ENCODE peak calls at places on chromosomes 6 and 20, in four cellular contexts. R, M, L and Y are unnamed samples.

GRCh38 chr6:156474507-156475120 is 302.6 kb upstream of the ARID1B start:
- DNase-seq in L (no peak), M (no peak), R (no peak), Y (no peak)

GRCh38 chr6:125913864-125914351 is 42.7 kb upstream of the HINT3 start:
- DNase-seq in L (no peak), R (no peak), M (no peak), Y (no peak)

GRCh38 chr6:36265744-36266143 is 4.1 kb upstream of the PNPLA1 start:
- DNase-seq in M (no peak), R (no peak), L (no peak), Y (no peak)

GRCh38 chr6:133945158-133945557 is 7.9 kb upstream of the TBPL1 start:
- DNase-seq in M (no peak), R (no peak), L (peak; percentile 47), Y (no peak)

GRCh38 chr6:145735356-145736165 is at the start of gene EPM2A:
- DNase-seq in R (peak; percentile 88), L (peak; percentile 81), M (peak; percentile 95), Y (no peak)

GRCh38 chr20:38321959-38322598 is 18.1 kb downstream of the BPI start:
- DNase-seq in L (peak; percentile 51), R (no peak), M (no peak), Y (no peak)

GRCh38 chr20:13426870-13427269 is 205.8 kb downstream of the ISM1 start:
- DNase-seq in M (no peak), R (no peak), L (no peak), Y (no peak)

GRCh38 chr20:23156170-23156841 is 70.2 kb upstream of the CD93 start:
- DNase-seq in L (peak; percentile 27), M (peak; percentile 92), R (no peak), Y (peak; percentile 96)

GRCh38 chr6:31031095-31031494 is 20.8 kb downstream of the MUC22 start:
- DNase-seq in R (no peak), M (no peak), L (no peak), Y (no peak)

GRCh38 chr20:59027746-59028320 is 4.3 kb downstream of the ATP5F1E start:
- DNase-seq in R (no peak), M (no peak), L (no peak), Y (no peak)

GRCh38 chr6:135012764-135013163 is 41.9 kb downstream of the HBS1L start:
- DNase-seq in R (no peak), L (no peak), M (no peak), Y (no peak)

GRCh38 chr20:48047453-48047852 is 262.2 kb upstream of the SULF2 start:
- DNase-seq in L (no peak), R (no peak), M (no peak), Y (no peak)

GRCh38 chr6:42889815-42890214 is 10.4 kb downstream of the RPL7L1 start:
- DNase-seq in M (no peak), R (no peak), L (no peak), Y (no peak)

GRCh38 chr6:32216998-32217397 is 6.9 kb downstream of the NOTCH4 start:
- DNase-seq in L (no peak), M (no peak), R (no peak), Y (no peak)

GRCh38 chr6:28906674-28907073 is 17.1 kb downstream of the TRIM27 start:
- DNase-seq in M (no peak), L (no peak), R (no peak), Y (no peak)

GRCh38 chr6:35027807-35028206 is 113.3 kb downstream of the TCP11 start:
- DNase-seq in R (no peak), L (no peak), M (no peak), Y (no peak)

GRCh38 chr20:19990911-19991707 is 26.1 kb upstream of the NAA20 start:
- DNase-seq in R (no peak), M (no peak), L (no peak), Y (no peak)
- H3K4me1 ChIP-seq in R (peaks cover 100% of the 10 kb centered on the region), M (peaks cover 75% of the 10 kb centered on the region), L (peaks cover 4% of the 10 kb centered on the region), Y (peaks cover 59% of the 10 kb centered on the region)

DNA sequence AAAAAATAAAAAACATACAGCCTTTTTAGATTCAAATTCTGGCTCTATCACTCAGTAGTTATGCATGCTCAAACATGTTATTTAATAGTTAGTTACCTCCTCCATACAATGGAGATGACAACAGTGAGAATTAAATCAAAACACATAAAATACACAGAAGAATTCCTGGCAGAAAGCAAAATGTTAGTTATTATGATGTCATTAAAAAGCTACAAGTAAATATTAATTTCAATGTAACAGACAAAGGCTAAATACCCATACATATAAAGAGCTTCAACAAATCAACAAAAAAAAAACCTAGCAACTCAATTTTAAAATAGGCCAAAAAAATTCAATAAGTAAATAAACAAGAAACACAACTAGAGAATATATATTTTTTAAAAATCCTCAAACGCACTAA is 21.4 kb downstream of the PLN start:
- DNase-seq in R (no peak), L (no peak), M (no peak), Y (no peak)
- H3K4me1 ChIP-seq in R (peaks cover 20% of the 10 kb centered on the region), L (peaks cover 3% of the 10 kb centered on the region), M (peaks cover 13% of the 10 kb centered on the region), Y (no peaks in the 10 kb centered on the region)

GRCh38 chr20:62457098-62457497 is 18.7 kb downstream of the GATA5 start:
- DNase-seq in R (no peak), M (no peak), L (no peak), Y (no peak)
- H3K4me1 ChIP-seq in R (peaks cover 13% of the 10 kb centered on the region), M (no peaks in the 10 kb centered on the region), L (no peaks in the 10 kb centered on the region), Y (no peaks in the 10 kb centered on the region)

GRCh38 chr6:136035378-136036070 is 184.0 kb downstream of the PDE7B start:
- DNase-seq in M (no peak), L (no peak), R (no peak), Y (no peak)
- H3K4me1 ChIP-seq in M (peaks cover 60% of the 10 kb centered on the region), L (no peaks in the 10 kb centered on the region), R (peaks cover 81% of the 10 kb centered on the region), Y (peaks cover 35% of the 10 kb centered on the region)